ENCODE peak calls at places on chromosomes 3 and 15, in four cellular contexts. G is HepG2, S is HCT116, V is IMR-90. D is an unnamed sample.

GRCh38 chr15:75532413-75533250 is 46.5 kb downstream of the PTPN9 start:
- DNase-seq in G (peak; percentile 57), S (peak; percentile 49), V (peak; percentile 88), D (peak; percentile 55)

GRCh38 chr3:195768831-195769303 is 42.9 kb downstream of the MUC4 start:
- DNase-seq in G (no peak), S (no peak), V (no peak), D (no peak)

GRCh38 chr3:55659023-55659355 is 171.9 kb upstream of the WNT5A start:
- DNase-seq in G (no peak), S (no peak), V (no peak), D (no peak)

GRCh38 chr3:43063114-43063513 is 42.8 kb downstream of the POMGNT2 start:
- DNase-seq in G (no peak), S (no peak), V (no peak), D (no peak)

GRCh38 chr3:159532577-159532976 is 456.1 kb upstream of the IL12A start:
- DNase-seq in G (no peak), S (no peak), V (peak; percentile 4), D (no peak)

GRCh38 chr15:72201346-72202029 is 3.9 kb upstream of the GRAMD2A start:
- DNase-seq in G (no peak), S (no peak), V (no peak), D (no peak)

GRCh38 chr15:53209396-53210042 is 419.4 kb upstream of the ONECUT1 start:
- DNase-seq in G (no peak), S (no peak), V (no peak), D (no peak)

GRCh38 chr3:39933986-39934693 is 124.7 kb downstream of the MYRIP start:
- DNase-seq in G (no peak), S (no peak), V (no peak), D (no peak)

GRCh38 chr15:50353999-50354837 is 780 bp downstream of the GABPB1 start:
- DNase-seq in G (peak; percentile 85), S (peak; percentile 19), V (peak; percentile 92), D (peak; percentile 84)

GRCh38 chr3:53227993-53228885 is 27.6 kb downstream of the TKT start:
- DNase-seq in G (no peak), S (no peak), V (no peak), D (no peak)

GRCh38 chr3:157239082-157239704 is 79.2 kb upstream of the CCNL1 start:
- DNase-seq in G (peak; percentile 38), S (peak; percentile 46), V (peak; percentile 55), D (peak; percentile 51)

GRCh38 chr15:46576611-46577010 is 941.8 kb downstream of the SQOR start:
- DNase-seq in G (no peak), S (no peak), V (no peak), D (no peak)

GRCh38 chr3:188179006-188179966 is 25.3 kb downstream of the LPP start:
- DNase-seq in G (no peak), S (no peak), V (peak; percentile 92), D (no peak)

GRCh38 chr3:52831500-52832301 is 1.2 kb upstream of the ITIH4 start:
- DNase-seq in G (peak; percentile 64), S (peak; percentile 68), V (peak; percentile 76), D (peak; percentile 69)

GRCh38 chr15:48190932-48191573 is 412 bp upstream of the CTXN2 start:
- DNase-seq in G (peak; percentile 30), S (no peak), V (peak; percentile 72), D (peak; percentile 54)

GRCh38 chr15:33190539-33190938 is 4.0 kb downstream of the FMN1 start:
- DNase-seq in G (no peak), S (no peak), V (no peak), D (no peak)

GRCh38 chr15:47987461-47987860 is 133.3 kb upstream of the SLC24A5 start:
- DNase-seq in G (no peak), S (no peak), V (no peak), D (no peak)

GRCh38 chr3:148957586-148957985 is 33.8 kb upstream of the GYG1 start:
- DNase-seq in G (peak; percentile 37), S (peak; percentile 8), V (no peak), D (no peak)

GRCh38 chr15:35393403-35393802 is 152.6 kb downstream of the DPH6 start:
- DNase-seq in G (no peak), S (no peak), V (no peak), D (no peak)

GRCh38 chr3:73427018-73427750 is 197.6 kb downstream of the PDZRN3 start:
- DNase-seq in G (no peak), S (no peak), V (no peak), D (no peak)

GRCh38 chr3:25300141-25300540 is 127.9 kb upstream of the RARB start:
- DNase-seq in G (no peak), S (no peak), V (no peak), D (no peak)

GRCh38 chr3:118102737-118103136 is 931.9 kb downstream of the IGSF11 start:
- DNase-seq in G (no peak), S (no peak), V (peak; percentile 11), D (peak; percentile 90)

GRCh38 chr15:62752687-62753517 is 289.6 kb upstream of the TPM1 start:
- DNase-seq in G (no peak), S (no peak), V (peak; percentile 54), D (peak; percentile 46)

GRCh38 chr3:193673845-193674244 is 80.8 kb downstream of the OPA1 start:
- DNase-seq in G (no peak), S (no peak), V (no peak), D (no peak)

GRCh38 chr15:31069360-31070000 is 32.0 kb downstream of the TRPM1 start:
- DNase-seq in G (peak; percentile 11), S (no peak), V (peak; percentile 70), D (no peak)

GRCh38 chr3:114569186-114569585 is 275.4 kb downstream of the TIGIT start:
- DNase-seq in G (no peak), S (no peak), V (peak; percentile 68), D (peak; percentile 7)

GRCh38 chr3:101690972-101691371 is 4.5 kb upstream of the RPL24 start:
- DNase-seq in G (no peak), S (no peak), V (no peak), D (no peak)

GRCh38 chr15:72825831-72826230 is 42.3 kb upstream of the ADPGK start:
- DNase-seq in G (no peak), S (no peak), V (no peak), D (no peak)

GRCh38 chr15:58559904-58560588 is 128.3 kb downstream of the LIPC start:
- DNase-seq in G (no peak), S (no peak), V (no peak), D (no peak)

GRCh38 chr3:170049146-170050000 is 11.6 kb downstream of the GPR160 start:
- DNase-seq in G (no peak), S (no peak), V (peak; percentile 23), D (peak; percentile 35)

GRCh38 chr3:61417352-61417751 is 144.0 kb upstream of the PTPRG start:
- DNase-seq in G (no peak), S (no peak), V (no peak), D (no peak)

GRCh38 chr3:44845528-44846520 is 15.9 kb upstream of the TMEM42 start:
- DNase-seq in G (no peak), S (no peak), V (peak; percentile 59), D (peak; percentile 80)

DNA sequence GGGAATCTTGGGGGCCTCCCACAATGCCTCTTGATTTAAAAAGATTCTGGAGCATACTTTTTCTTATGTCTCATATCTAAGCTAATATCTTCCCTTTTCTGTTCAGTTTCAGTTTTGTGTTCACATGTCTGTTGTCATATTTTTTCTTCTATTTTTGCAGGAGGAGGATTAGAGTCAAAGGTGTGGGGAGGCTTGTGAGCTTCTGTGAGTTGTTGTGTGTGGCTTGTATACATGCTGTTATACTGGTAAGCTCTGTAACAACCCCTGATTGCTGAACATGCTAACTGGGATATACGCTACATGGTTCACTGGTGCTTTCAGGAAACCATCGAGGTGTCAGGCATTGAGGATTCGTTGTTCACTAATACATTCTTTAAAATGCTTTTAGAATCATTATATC is 83.5 kb downstream of the SLC25A26 start:
- DNase-seq in G (no peak), S (no peak), V (no peak), D (no peak)
- TF ChIP-seq CTCF in G (no peak), S (no peak), V (no peak), D (no peak)

GRCh38 chr3:189842681-189843602 is 211.8 kb downstream of the TP63 start:
- DNase-seq in G (no peak), S (no peak), V (no peak), D (peak; percentile 51)

GRCh38 chr3:189849262-189849661 is 218.1 kb downstream of the TP63 start:
- DNase-seq in G (no peak), S (no peak), V (no peak), D (no peak)

GRCh38 chr3:189848636-189849035 is 217.4 kb downstream of the TP63 start:
- DNase-seq in G (no peak), S (no peak), V (no peak), D (no peak)

GRCh38 chr3:189841474-189842205 is 210.5 kb downstream of the TP63 start:
- DNase-seq in G (no peak), S (no peak), V (peak; percentile 64), D (peak; percentile 98)

DNA sequence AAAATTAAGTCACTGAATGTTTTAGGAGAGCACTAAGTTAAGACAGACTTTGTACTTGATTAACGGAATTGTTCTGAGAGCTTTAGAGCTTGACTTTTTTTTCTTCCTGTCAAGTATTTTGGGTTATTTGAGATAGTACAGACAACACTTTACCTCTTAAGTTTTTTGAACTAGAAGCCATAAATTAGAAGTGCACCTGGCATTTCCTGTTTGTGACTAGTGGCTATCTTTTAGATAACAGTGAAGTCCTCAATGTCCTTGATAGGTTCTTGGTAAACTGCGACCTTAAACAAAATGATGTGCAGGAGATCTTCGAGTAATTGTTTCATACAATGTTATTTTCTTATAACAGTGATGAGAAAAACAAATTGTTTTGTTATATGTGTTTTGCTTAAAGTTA is 213.9 kb downstream of the TP63 start:
- DNase-seq in G (no peak), S (no peak), V (no peak), D (no peak)
- H3K4me3 ChIP-seq in G (no peak overlapping the region), S (no peak overlapping the region), V (no peak overlapping the region), D (no peak overlapping the region)

GRCh38 chr3:186079925-186080324 is 29.0 kb downstream of the ETV5 start:
- DNase-seq in G (no peak), S (no peak), V (no peak), D (no peak)

GRCh38 chr3:186073641-186074040 is 35.2 kb downstream of the ETV5 start:
- DNase-seq in G (no peak), S (no peak), V (peak; percentile 58), D (no peak)

GRCh38 chr3:186077466-186077865 is 31.4 kb downstream of the ETV5 start:
- DNase-seq in G (no peak), S (no peak), V (no peak), D (no peak)

GRCh38 chr3:186075489-186075888 is 33.4 kb downstream of the ETV5 start:
- DNase-seq in G (no peak), S (no peak), V (no peak), D (peak; percentile 56)

DNA sequence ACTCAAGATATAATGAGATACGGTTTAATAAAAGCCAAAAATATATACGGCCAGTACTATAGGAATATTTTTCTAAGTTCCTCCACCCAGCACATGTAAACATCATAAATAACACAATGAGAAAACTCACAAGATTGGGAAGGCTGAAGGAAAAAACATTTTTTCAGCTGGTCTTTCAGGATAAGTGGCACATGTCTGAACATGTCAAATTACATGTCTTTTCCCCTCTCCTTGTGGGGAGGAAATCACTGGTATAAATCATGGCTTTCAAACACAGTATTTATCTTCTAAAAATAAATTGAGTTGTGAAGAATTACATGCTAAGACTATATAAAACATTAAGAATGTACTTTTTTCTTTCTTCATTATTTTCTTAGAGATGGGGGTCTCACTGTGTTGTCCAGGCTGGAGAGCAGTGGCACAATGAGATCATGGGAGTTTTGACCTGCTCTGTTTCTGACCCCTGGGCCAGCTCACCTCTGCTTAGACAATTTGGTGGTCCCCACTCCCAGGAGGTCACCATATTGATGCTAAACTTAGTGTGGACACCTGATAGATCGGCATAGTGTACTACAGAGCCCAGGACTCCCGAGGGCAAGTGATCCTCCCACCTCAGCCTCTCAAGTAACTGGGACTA is 32.8 kb downstream of the ETV5 start:
- DNase-seq in G (no peak), S (no peak), V (no peak), D (peak; percentile 73)
- H3K36me3 ChIP-seq in G (peaks cover 10% of the 10 kb centered on the region), S (peaks cover 12% of the 10 kb centered on the region), V (peaks cover 19% of the 10 kb centered on the region), D (no peaks in the 10 kb centered on the region)

GRCh38 chr3:10515884-10516495 is 10.6 kb upstream of the ATP2B2 start:
- DNase-seq in G (peak; percentile 28), S (no peak), V (no peak), D (no peak)
- TF ChIP-seq CTCF in G (peak; percentile 73), S (peak; percentile 43), V (no peak), D (no peak)